ENCODE peak calls at places on chromosome 4, in ten cellular contexts. X is Calu3, H is body of pancreas, A is fibroblast of lung, G is fibroblast of mammary gland, N is mesothelial cell of epicardium, R is AG09319, Z is progenitor cell of endocrine pancreas, P is AG04450, D is spleen. K is an unnamed sample.

GRCh38 chr4:119477412-119478053 is 151.1 kb downstream of the PDE5A start:
- DNase-seq in X (no peak), H (no peak), A (peak), G (no peak), N (no peak), R (no peak), Z (no peak), P (no peak), D (no peak), K (no peak)

GRCh38 chr4:41517747-41518146 is 20.2 kb upstream of the LIMCH1 start:
- DNase-seq in X (no peak), H (no peak), A (no peak), G (no peak), N (no peak), R (no peak), Z (no peak), P (no peak), D (no peak), K (no peak)

GRCh38 chr4:125735107-125735506 is 420.4 kb downstream of the FAT4 start:
- DNase-seq in X (peak), H (peak), A (peak), G (peak), N (peak), R (peak), Z (no peak), P (peak), D (no peak), K (no peak)

GRCh38 chr4:67929447-67929846 is 33.8 kb downstream of the TMPRSS11A start:
- DNase-seq in X (no peak), H (no peak), A (peak), G (peak), N (no peak), R (no peak), Z (no peak), P (no peak), D (no peak), K (no peak)

GRCh38 chr4:129498626-129499025 is 402.7 kb downstream of the C4orf33 start:
- DNase-seq in X (no peak), H (no peak), A (no peak), G (no peak), N (no peak), R (no peak), Z (no peak), P (no peak), D (no peak), K (no peak)

GRCh38 chr4:40562681-40563080 is 67.0 kb downstream of the RBM47 start:
- DNase-seq in X (no peak), H (no peak), A (peak), G (peak), N (no peak), R (no peak), Z (no peak), P (no peak), D (no peak), K (no peak)

GRCh38 chr4:155734065-155734464 is 24.8 kb upstream of the GUCY1B1 start:
- DNase-seq in X (no peak), H (no peak), A (peak), G (peak), N (no peak), R (no peak), Z (no peak), P (no peak), D (no peak), K (no peak)

GRCh38 chr4:107379054-107379869 is 340.8 kb downstream of the PAPSS1 start:
- DNase-seq in X (no peak), H (no peak), A (peak), G (peak), N (no peak), R (no peak), Z (no peak), P (no peak), D (no peak), K (no peak)

GRCh38 chr4:170090667-170091052 is 904 bp upstream of the AADAT start:
- DNase-seq in X (no peak), H (no peak), A (peak), G (no peak), N (no peak), R (no peak), Z (no peak), P (no peak), D (no peak), K (no peak)

GRCh38 chr4:169059294-169060201 is 49.5 kb upstream of the CBR4 start:
- DNase-seq in X (no peak), H (no peak), A (no peak), G (peak), N (no peak), R (no peak), Z (no peak), P (no peak), D (no peak), K (no peak)

GRCh38 chr4:175054980-175055379 is 136.8 kb downstream of the ADAM29 start:
- DNase-seq in X (no peak), H (no peak), A (no peak), G (no peak), N (no peak), R (no peak), Z (no peak), P (no peak), D (no peak), K (no peak)

GRCh38 chr4:138225477-138225876 is 16.7 kb downstream of the SLC7A11 start:
- DNase-seq in X (no peak), H (no peak), A (peak), G (peak), N (no peak), R (no peak), Z (no peak), P (no peak), D (no peak), K (no peak)

GRCh38 chr4:168917150-168917779 is 92.8 kb downstream of the CBR4 start:
- DNase-seq in X (no peak), H (no peak), A (peak), G (peak), N (no peak), R (no peak), Z (no peak), P (no peak), D (no peak), K (no peak)

GRCh38 chr4:20687894-20688293 is 12.4 kb upstream of the PACRGL start:
- DNase-seq in X (no peak), H (no peak), A (peak), G (peak), N (no peak), R (no peak), Z (no peak), P (peak), D (no peak), K (no peak)

GRCh38 chr4:128424524-128425195 is 137.0 kb upstream of the PGRMC2 start:
- DNase-seq in X (no peak), H (peak), A (peak), G (peak), N (no peak), R (peak), Z (no peak), P (no peak), D (no peak), K (no peak)

GRCh38 chr4:905485-906214 is 26.5 kb downstream of the GAK start:
- DNase-seq in X (no peak), H (peak), A (no peak), G (no peak), N (no peak), R (no peak), Z (no peak), P (no peak), D (no peak), K (peak)

GRCh38 chr4:116899536-116899935 is 185.8 kb downstream of the TRAM1L1 start:
- DNase-seq in X (no peak), H (no peak), A (no peak), G (no peak), N (no peak), R (no peak), Z (no peak), P (no peak), D (no peak), K (no peak)

GRCh38 chr4:107894138-107894603 is 37.2 kb upstream of the CYP2U1 start:
- DNase-seq in X (no peak), H (peak), A (no peak), G (no peak), N (no peak), R (no peak), Z (no peak), P (no peak), D (no peak), K (no peak)

GRCh38 chr4:169791527-169792156 is 33.9 kb upstream of the HPF1 start:
- DNase-seq in X (peak), H (peak), A (peak), G (peak), N (peak), R (peak), Z (peak), P (no peak), D (peak), K (no peak)

GRCh38 chr4:153651961-153652784 is 31.9 kb upstream of the TLR2 start:
- DNase-seq in X (no peak), H (peak), A (no peak), G (peak), N (no peak), R (no peak), Z (no peak), P (no peak), D (no peak), K (no peak)

GRCh38 chr4:67869580-67870190 is 14.1 kb downstream of the TMPRSS11D start:
- DNase-seq in X (no peak), H (no peak), A (no peak), G (no peak), N (no peak), R (no peak), Z (no peak), P (no peak), D (no peak), K (no peak)

GRCh38 chr4:167185465-167185864 is 48.8 kb downstream of the SPOCK3 start:
- DNase-seq in X (no peak), H (no peak), A (no peak), G (no peak), N (no peak), R (no peak), Z (no peak), P (no peak), D (no peak), K (no peak)

GRCh38 chr4:27397886-27398285 is 537.2 kb downstream of the STIM2 start:
- DNase-seq in X (no peak), H (no peak), A (peak), G (peak), N (no peak), R (peak), Z (no peak), P (no peak), D (no peak), K (no peak)

GRCh38 chr4:98793658-98794057 is 135.2 kb upstream of the TSPAN5 start:
- DNase-seq in X (no peak), H (no peak), A (peak), G (no peak), N (no peak), R (no peak), Z (no peak), P (no peak), D (no peak), K (no peak)

GRCh38 chr4:180398564-180398963 is 1844.6 kb upstream of the TENM3 start:
- DNase-seq in X (no peak), H (no peak), A (no peak), G (peak), N (no peak), R (no peak), Z (no peak), P (no peak), D (no peak), K (no peak)

GRCh38 chr4:110480031-110480549 is 4.1 kb downstream of the ENPEP start:
- DNase-seq in X (no peak), H (peak), A (peak), G (peak), N (no peak), R (peak), Z (no peak), P (peak), D (no peak), K (no peak)
- TF ChIP-seq CTCF in X (no peak), H (no peak), A (peak), G (peak), N (no peak), R (peak), Z (no peak), P (peak), D (no peak), K (peak)

GRCh38 chr4:7030856-7031255 is 12.3 kb upstream of the TADA2B start:
- DNase-seq in X (no peak), H (no peak), A (no peak), G (no peak), N (no peak), R (no peak), Z (no peak), P (no peak), D (peak), K (peak)
- TF ChIP-seq CTCF in X (no peak), H (no peak), A (no peak), G (no peak), N (no peak), R (no peak), Z (no peak), P (no peak), D (no peak), K (no peak)

GRCh38 chr4:37381040-37381668 is 136.6 kb downstream of the NWD2 start:
- DNase-seq in X (no peak), H (no peak), A (no peak), G (no peak), N (no peak), R (no peak), Z (no peak), P (no peak), D (no peak), K (no peak)
- TF ChIP-seq CTCF in X (no peak), H (no peak), A (no peak), G (no peak), N (no peak), R (no peak), Z (no peak), P (no peak), D (no peak), K (no peak)

DNA sequence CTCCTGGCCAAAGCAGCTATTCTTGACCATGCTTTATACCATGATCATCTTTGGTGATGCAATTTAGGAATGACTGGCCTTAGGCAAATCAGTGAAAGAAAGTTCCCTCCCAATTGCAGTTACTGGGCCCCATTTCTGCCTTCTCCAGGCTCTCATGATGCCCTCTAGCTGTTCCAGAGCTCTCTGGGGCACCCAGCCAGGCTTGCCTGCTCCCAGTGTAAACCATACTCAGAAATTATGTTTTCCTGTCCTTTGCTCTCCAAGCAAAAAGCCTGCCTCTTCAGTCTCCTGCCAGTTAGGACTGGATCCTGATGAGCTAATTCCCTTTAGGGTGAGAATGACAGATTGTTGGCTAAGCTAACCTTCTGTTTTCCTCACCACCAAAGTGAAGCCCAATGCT is 85.3 kb upstream of the RBPJ start:
- DNase-seq in X (no peak), H (peak), A (peak), G (peak), N (no peak), R (peak), Z (no peak), P (peak), D (no peak), K (no peak)
- TF ChIP-seq CTCF in X (no peak), H (no peak), A (peak), G (peak), N (no peak), R (peak), Z (no peak), P (peak), D (no peak), K (peak)

DNA sequence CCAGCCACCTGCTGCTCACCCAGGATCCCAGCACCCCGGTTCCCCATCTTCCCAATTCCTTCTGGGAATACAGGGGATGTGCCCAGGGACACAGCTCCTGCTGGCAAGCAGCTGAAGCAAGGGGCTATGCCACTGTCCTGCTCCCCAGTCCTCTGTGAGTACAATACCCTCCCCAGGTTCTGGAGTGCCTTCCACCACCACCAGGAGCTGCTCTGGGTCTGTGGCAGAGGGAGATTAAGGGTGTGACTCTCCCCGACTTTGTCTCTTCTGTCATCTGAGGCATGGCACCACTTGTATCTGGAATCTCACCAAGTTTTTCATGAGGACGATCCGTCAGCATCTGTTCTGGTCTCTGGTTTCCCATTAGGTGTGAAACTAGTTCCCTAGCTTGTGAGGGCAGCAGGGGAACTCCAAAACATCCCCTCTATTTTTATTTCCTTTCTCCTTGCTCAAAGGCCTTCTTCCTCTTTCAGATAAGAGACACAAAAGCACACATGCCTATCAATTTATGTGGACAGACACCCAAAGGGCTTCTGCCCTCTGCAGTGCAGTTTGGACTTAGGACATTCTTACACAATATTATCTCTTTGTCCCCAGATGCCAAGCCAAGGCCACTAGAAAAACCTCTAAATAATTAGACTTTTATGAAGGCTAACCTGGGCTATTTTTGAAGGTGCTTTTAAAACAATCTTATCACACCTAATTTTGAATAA is 26.8 kb downstream of the MGST2 start:
- DNase-seq in X (peak), H (peak), A (no peak), G (no peak), N (no peak), R (no peak), Z (no peak), P (no peak), D (no peak), K (no peak)
- TF ChIP-seq CTCF in X (no peak), H (peak), A (peak), G (peak), N (no peak), R (peak), Z (peak), P (peak), D (peak), K (no peak)

DNA sequence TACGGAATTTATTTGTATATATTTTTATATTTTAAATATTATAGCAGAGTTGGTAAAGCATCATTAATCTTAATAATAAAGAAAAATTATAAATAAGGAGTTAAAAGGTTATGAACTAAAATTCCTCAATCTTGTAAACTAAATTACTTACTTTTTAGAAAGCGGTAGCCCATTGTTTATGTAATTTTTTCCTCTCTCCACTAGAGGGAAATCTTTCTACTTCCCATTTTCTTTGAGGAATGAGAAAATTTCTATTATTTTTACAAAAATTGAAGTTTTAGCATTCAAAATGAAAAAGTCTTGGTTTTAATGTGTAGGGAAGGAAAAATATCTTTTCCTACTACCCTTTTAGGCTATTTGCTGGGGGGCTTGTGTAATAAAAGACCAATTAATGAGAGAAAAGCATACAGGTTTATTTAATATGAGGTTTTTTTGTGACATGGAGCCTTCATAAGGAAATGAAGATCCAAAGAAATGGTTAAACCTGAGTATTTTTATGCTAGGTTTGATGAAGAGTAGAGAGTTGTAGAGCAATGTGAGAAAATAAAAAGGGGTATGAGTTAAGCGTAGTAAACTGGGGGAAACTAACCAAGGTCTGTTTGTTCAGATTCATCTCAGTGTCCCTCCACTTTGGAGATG is 68.7 kb upstream of the ADAD1 start:
- DNase-seq in X (no peak), H (no peak), A (peak), G (peak), N (no peak), R (no peak), Z (no peak), P (no peak), D (no peak), K (no peak)
- TF ChIP-seq CTCF in X (no peak), H (peak), A (peak), G (peak), N (peak), R (peak), Z (peak), P (peak), D (peak), K (peak)

GRCh38 chr4:44421330-44421729 is 27.3 kb downstream of the KCTD8 start:
- DNase-seq in X (no peak), H (no peak), A (no peak), G (no peak), N (no peak), R (no peak), Z (no peak), P (no peak), D (no peak), K (no peak)

GRCh38 chr4:44422912-44423311 is 25.7 kb downstream of the KCTD8 start:
- DNase-seq in X (no peak), H (no peak), A (no peak), G (no peak), N (no peak), R (no peak), Z (no peak), P (no peak), D (no peak), K (no peak)

DNA sequence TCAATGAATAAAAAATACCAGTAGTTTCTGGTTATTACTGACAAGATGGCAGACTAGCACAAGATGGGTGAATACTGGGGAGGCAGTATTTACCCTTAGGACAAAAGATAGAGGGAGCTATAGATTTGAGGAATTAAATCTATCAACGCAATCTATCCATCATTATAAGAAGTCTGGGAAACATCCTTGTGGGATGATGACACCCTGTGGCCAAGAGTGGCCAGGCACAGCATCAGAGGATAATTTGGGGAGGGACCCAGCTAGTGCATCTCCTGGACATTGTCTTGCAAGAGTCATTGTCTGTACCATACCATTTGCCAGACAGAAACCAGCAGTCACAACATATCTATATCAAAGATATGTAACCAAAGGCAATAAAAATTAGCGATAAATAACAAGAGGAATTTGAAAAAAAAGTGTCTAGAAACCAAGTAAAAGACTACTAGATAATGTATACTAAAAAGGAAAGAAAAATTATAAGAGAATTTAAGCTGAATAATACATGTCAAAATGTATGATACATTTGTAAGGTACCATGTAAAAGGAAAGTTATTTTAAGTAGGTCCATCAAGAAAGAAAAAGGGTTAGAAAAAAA is 22.9 kb downstream of the KCTD8 start:
- DNase-seq in X (no peak), H (no peak), A (peak), G (peak), N (no peak), R (no peak), Z (no peak), P (no peak), D (no peak), K (no peak)
- TF ChIP-seq CTCF in X (no peak), H (no peak), A (peak), G (peak), N (no peak), R (no peak), Z (peak), P (peak), D (no peak), K (peak)

DNA sequence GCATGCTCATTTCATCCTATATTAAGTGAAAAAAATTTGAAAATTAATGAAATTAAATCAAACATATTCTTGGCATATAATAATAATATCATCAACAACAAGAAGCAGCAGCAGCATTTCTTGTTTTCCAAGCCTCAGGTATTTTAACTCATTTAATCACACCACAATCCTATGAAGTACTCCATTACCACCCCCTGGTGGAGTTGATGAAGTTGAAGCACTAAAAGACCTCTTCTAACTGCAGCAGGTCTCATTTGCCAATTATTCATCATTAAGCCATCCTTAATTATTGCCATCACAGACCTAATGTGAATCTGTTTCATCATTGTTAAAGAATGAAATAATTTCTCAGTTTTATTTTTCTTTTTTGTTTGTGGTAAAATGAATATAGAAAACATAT is 801.4 kb upstream of the GRID2 start:
- DNase-seq in X (peak), H (no peak), A (peak), G (no peak), N (no peak), R (no peak), Z (no peak), P (no peak), D (no peak), K (no peak)
- TF ChIP-seq CTCF in X (peak), H (no peak), A (no peak), G (no peak), N (no peak), R (no peak), Z (peak), P (no peak), D (no peak), K (peak)

K was measured in chondrocyte.